ENCODE peak calls at places on chromosomes 6 and 20, in seven cellular contexts. P is stomach, S is lower lobe of right lung, W is neural crest cell, U is transverse colon, G is neural progenitor cell, O is astrocyte. B is an unnamed sample.

GRCh38 chr20:21237956-21238355 is 65.2 kb upstream of the XRN2 start:
- DNase-seq in P (no peak), S (no peak), W (no peak), U (no peak), G (no peak), O (no peak), B (no peak)

GRCh38 chr20:32544893-32545840 is 40.0 kb downstream of the NOL4L start:
- DNase-seq in P (no peak), S (no peak), W (no peak), U (no peak), G (no peak), O (peak), B (no peak)

GRCh38 chr6:152401978-152402377 is 235.2 kb downstream of the SYNE1 start:
- DNase-seq in P (no peak), S (no peak), W (no peak), U (no peak), G (no peak), O (no peak), B (no peak)

GRCh38 chr6:75524322-75524972 is 30.8 kb upstream of the FILIP1 start:
- DNase-seq in P (no peak), S (no peak), W (no peak), U (no peak), G (peak), O (peak), B (no peak)

GRCh38 chr6:25027221-25027916 is 91.6 kb upstream of the RIPOR2 start:
- DNase-seq in P (peak), S (peak), W (no peak), U (peak), G (no peak), O (no peak), B (no peak)

GRCh38 chr6:136647363-136647763 is 97.1 kb upstream of the MAP7 start:
- DNase-seq in P (peak), S (no peak), W (no peak), U (no peak), G (no peak), O (peak), B (no peak)

GRCh38 chr6:40348591-40348990 is 238.6 kb downstream of the LRFN2 start:
- DNase-seq in P (no peak), S (no peak), W (no peak), U (no peak), G (no peak), O (no peak), B (no peak)

GRCh38 chr6:170403451-170403850 is 96.9 kb downstream of the FAM120B start:
- DNase-seq in P (no peak), S (no peak), W (peak), U (no peak), G (peak), O (peak), B (peak)

GRCh38 chr6:34143884-34144580 is 1.9 kb downstream of the GRM4 start:
- DNase-seq in P (no peak), S (no peak), W (peak), U (no peak), G (peak), O (no peak), B (peak)

GRCh38 chr20:33660685-33661058 is 1.5 kb upstream of the C20orf144 start:
- DNase-seq in P (no peak), S (peak), W (no peak), U (no peak), G (no peak), O (no peak), B (no peak)

GRCh38 chr6:6283747-6284146 is 36.7 kb downstream of the F13A1 start:
- DNase-seq in P (no peak), S (no peak), W (no peak), U (no peak), G (no peak), O (no peak), B (no peak)

GRCh38 chr20:21607971-21608735 is 94.3 kb upstream of the NKX2-2 start:
- DNase-seq in P (no peak), S (peak), W (no peak), U (peak), G (no peak), O (no peak), B (no peak)

GRCh38 chr6:7784248-7784647 is 58.3 kb downstream of the BMP6 start:
- DNase-seq in P (no peak), S (no peak), W (no peak), U (no peak), G (no peak), O (no peak), B (no peak)

GRCh38 chr20:10488436-10489053 is 53.4 kb downstream of the SLX4IP start:
- DNase-seq in P (no peak), S (no peak), W (no peak), U (no peak), G (no peak), O (no peak), B (no peak)

GRCh38 chr6:108760158-108761050 is 87.8 kb upstream of the ARMC2 start:
- DNase-seq in P (no peak), S (no peak), W (no peak), U (no peak), G (no peak), O (peak), B (no peak)

GRCh38 chr6:3575701-3576100 is 118.9 kb upstream of the SLC22A23 start:
- DNase-seq in P (no peak), S (no peak), W (no peak), U (no peak), G (no peak), O (no peak), B (no peak)

GRCh38 chr20:8385247-8385646 is 253.2 kb downstream of the PLCB1 start:
- DNase-seq in P (peak), S (no peak), W (no peak), U (no peak), G (peak), O (peak), B (no peak)

DNA sequence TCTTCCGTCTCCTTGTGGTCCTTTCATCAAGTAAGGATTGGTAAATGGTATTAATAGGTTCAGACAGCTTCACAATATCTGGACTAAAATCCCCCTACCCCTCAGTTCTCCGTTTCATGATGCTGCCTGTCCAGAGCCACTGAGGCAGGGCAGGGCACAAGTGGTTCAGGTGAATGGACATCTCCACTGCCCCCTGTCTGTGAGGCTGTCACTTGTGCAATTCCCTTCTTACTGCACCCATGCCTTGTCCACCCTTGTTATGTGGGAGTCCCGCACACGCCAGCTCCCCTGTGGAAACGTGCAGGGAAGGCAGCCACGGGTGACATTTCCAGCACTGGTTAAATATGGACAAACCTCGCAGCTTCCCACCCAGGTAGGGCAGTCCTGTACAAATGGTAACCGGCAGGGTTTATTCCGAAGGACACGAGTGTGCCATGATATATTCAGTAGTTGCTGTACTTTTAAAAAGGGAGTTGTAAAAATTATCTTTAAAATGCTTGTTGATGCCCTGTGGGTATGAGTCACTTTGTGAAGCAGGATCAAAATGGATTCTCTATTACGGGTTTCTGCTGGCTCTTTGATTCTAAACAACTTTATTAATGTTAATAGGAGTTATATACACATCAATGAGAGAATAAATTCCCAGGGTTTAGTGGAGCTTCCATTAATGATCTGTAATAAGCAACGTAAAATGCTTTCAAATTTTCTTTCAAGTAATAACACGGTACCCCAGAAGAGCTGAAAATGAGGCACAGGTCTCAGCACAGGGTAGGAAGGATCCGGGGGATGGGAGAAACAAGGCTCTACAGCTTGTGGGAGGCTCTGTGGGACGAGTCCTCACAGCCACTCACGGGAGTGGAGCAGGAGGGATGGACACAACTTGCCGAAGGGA is 73.4 kb downstream of the FYN start:
- DNase-seq in P (no peak), S (no peak), W (no peak), U (no peak), G (peak), O (no peak), B (no peak)
- TF ChIP-seq CTCF in P (no peak), S (no peak), W (peak), U (no peak), G (peak), O (peak), B (no peak)

GRCh38 chr6:48086187-48086586 is 24.8 kb downstream of the PTCHD4 start:
- DNase-seq in P (no peak), S (no peak), W (no peak), U (no peak), G (no peak), O (no peak), B (no peak)

GRCh38 chr6:48085131-48085741 is 25.8 kb downstream of the PTCHD4 start:
- DNase-seq in P (no peak), S (no peak), W (no peak), U (no peak), G (no peak), O (no peak), B (no peak)

GRCh38 chr6:48092550-48093217 is 18.3 kb downstream of the PTCHD4 start:
- DNase-seq in P (no peak), S (no peak), W (no peak), U (no peak), G (no peak), O (no peak), B (no peak)

GRCh38 chr6:48084201-48084600 is 26.8 kb downstream of the PTCHD4 start:
- DNase-seq in P (no peak), S (no peak), W (no peak), U (no peak), G (no peak), O (no peak), B (no peak)

DNA sequence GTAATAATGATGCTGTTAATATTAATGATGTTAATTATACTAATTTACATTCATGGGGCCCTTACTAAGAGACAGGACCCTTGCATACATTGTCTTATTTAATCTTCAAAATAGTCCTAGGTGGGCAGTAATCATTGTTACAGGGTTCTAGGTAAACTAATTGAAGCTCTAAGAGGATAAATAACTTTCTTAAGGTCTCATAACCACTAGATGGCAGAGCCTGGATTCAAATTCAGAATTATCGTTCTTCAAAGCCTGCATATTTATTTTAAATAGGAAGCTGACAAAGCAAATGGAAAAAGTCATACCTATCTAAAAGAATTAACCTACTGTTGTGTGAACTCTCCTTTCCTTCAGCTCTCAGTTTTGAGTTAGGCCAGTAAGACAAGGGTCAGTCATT is 23.5 kb downstream of the PTCHD4 start:
- DNase-seq in P (no peak), S (no peak), W (no peak), U (no peak), G (no peak), O (no peak), B (no peak)
- TF ChIP-seq CTCF in P (no peak), S (peak), W (peak), U (no peak), G (no peak), O (peak), B (no peak)

GRCh38 chr6:153553627-153554026 is 422.5 kb upstream of the RGS17 start:
- DNase-seq in P (no peak), S (no peak), W (no peak), U (no peak), G (peak), O (no peak), B (peak)
- TF ChIP-seq CTCF in P (no peak), S (no peak), W (peak), U (no peak), G (peak), O (no peak), B (no peak)

GRCh38 chr6:125792680-125793079 is 1.9 kb downstream of the NCOA7 start:
- DNase-seq in P (no peak), S (no peak), W (no peak), U (no peak), G (no peak), O (peak), B (no peak)

GRCh38 chr6:125791820-125792165 is 1.0 kb downstream of the NCOA7 start:
- DNase-seq in P (no peak), S (no peak), W (no peak), U (no peak), G (no peak), O (no peak), B (no peak)

GRCh38 chr6:125792172-125792571 is 1.4 kb downstream of the NCOA7 start:
- DNase-seq in P (no peak), S (no peak), W (no peak), U (no peak), G (no peak), O (no peak), B (no peak)

GRCh38 chr6:125790403-125791150 is at the start of gene NCOA7:
- DNase-seq in P (peak), S (peak), W (peak), U (peak), G (peak), O (peak), B (peak)

GRCh38 chr6:125791151-125791819 is 525 bp downstream of the NCOA7 start:
- DNase-seq in P (peak), S (peak), W (no peak), U (peak), G (peak), O (peak), B (no peak)
- TF ChIP-seq CTCF in P (peak), S (peak), W (peak), U (peak), G (peak), O (peak), B (no peak)

GRCh38 chr20:519999-520398 is 23.6 kb downstream of the CSNK2A1 start:
- DNase-seq in P (no peak), S (no peak), W (no peak), U (no peak), G (no peak), O (no peak), B (no peak)

GRCh38 chr20:515696-516095 is 27.9 kb downstream of the CSNK2A1 start:
- DNase-seq in P (no peak), S (no peak), W (no peak), U (no peak), G (no peak), O (no peak), B (no peak)

GRCh38 chr20:513429-513828 is 30.2 kb downstream of the CSNK2A1 start:
- DNase-seq in P (no peak), S (no peak), W (no peak), U (no peak), G (no peak), O (no peak), B (no peak)

GRCh38 chr20:521860-522259 is 21.7 kb downstream of the CSNK2A1 start:
- DNase-seq in P (no peak), S (no peak), W (no peak), U (no peak), G (no peak), O (no peak), B (no peak)

DNA sequence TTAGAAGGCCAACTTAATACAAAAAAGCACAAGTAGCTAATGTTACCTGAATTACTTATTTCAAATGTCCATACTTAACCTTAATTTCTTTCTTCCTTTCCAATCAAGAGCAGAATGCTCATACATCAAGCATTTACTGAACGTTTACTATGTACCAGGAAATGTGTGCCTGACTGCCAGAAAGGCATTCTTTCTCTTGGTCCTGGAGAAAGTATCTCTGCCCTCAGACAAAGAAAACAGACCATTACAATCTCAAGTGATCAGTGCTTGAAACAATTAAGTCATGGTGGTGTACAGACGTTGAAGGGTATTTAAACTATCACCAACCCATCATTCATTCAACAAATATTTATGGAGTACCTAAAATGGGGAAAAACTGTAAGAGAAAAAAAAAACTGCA is 26.4 kb downstream of the CSNK2A1 start:
- DNase-seq in P (no peak), S (no peak), W (no peak), U (no peak), G (no peak), O (peak), B (no peak)
- TF ChIP-seq CTCF in P (no peak), S (no peak), W (no peak), U (no peak), G (no peak), O (no peak), B (no peak)

DNA sequence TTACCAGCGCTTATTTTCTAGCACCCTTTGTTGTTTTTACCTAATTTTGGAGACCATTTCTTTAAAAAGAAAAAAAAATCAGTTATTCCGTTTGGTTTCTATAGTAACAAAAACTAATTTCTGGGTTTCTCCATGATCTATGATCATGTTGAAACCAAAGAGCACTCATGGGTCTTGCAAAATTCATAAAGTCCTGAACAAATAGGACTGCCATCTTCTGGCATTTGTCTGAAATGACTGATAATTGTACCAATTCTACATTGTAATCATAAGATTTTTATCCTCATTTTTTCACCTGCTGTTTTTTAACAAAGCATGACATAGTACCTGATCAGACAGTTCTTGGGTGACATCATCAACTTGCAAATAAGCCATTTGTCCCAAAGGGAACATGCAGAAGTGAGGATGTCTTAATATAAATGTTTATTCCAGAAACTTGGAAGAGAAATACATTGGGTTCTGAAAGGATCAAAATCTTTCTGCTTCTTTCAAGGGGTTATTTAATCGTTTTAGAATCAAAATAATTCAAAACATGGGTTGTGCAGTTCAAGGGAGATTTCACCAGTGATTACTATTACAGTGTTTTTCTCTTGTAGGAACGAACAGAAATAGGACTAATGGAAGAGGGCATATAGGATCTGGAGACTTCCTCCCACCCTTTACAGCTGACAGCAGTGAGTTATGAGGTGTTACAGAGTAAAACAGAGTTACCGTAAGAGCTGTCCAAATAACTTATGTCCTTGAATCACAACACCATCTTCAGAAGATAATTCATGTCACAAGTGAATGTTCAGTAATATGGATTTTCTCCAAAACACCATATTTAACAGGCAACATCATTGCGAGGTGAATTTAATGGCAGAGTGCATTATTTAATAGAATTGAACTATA is 87.1 kb upstream of the GJE1 start:
- DNase-seq in P (no peak), S (no peak), W (no peak), U (no peak), G (no peak), O (no peak), B (no peak)
- TF ChIP-seq CTCF in P (no peak), S (no peak), W (peak), U (no peak), G (peak), O (peak), B (no peak)

GRCh38 chr6:130381459-130382380 is 15.9 kb downstream of the TMEM200A start:
- DNase-seq in P (no peak), S (no peak), W (no peak), U (no peak), G (no peak), O (no peak), B (no peak)
- TF ChIP-seq CTCF in P (no peak), S (no peak), W (no peak), U (no peak), G (no peak), O (no peak), B (no peak)